ENCODE peak calls at places on chromosome 15, in five cellular contexts. C is cardiac muscle cell; I is naive thymus-derived CD4-positive, alpha-beta T cell; L is left lung; M is fibroblast of lung. Y is an unnamed sample.

GRCh38 chr15:100713163-100713867 is 110.9 kb downstream of the ASB7 start:
- DNase-seq in M (no peak), C (no peak), I (no peak), L (no peak), Y (no peak)

GRCh38 chr15:73517566-73517965 is 74.6 kb downstream of the REC114 start:
- DNase-seq in M (no peak), L (no peak), C (peak; percentile 89), I (no peak), Y (no peak)

GRCh38 chr15:48112242-48112641 is 8.5 kb upstream of the SLC24A5 start:
- DNase-seq in M (peak; percentile 49), L (no peak), C (peak; percentile 60), I (no peak), Y (no peak)

GRCh38 chr15:47477253-47477652 is 240.1 kb upstream of the SEMA6D start:
- DNase-seq in M (peak; percentile 49), C (no peak), L (no peak), I (no peak), Y (no peak)

GRCh38 chr15:98381446-98381845 is 266.9 kb upstream of the IGF1R start:
- DNase-seq in M (no peak), C (no peak), L (no peak), I (no peak), Y (no peak)

GRCh38 chr15:50837256-50837770 is 71.2 kb upstream of the AP4E1 start:
- DNase-seq in I (no peak), L (no peak), C (no peak), M (no peak), Y (no peak)

GRCh38 chr15:40584191-40584590 is 9.9 kb upstream of the KNL1 start:
- DNase-seq in M (no peak), I (no peak), L (no peak), C (no peak), Y (no peak)

GRCh38 chr15:99447497-99448371 is 118.0 kb upstream of the MEF2A start:
- DNase-seq in M (no peak), C (no peak), I (no peak), L (no peak), Y (no peak)

GRCh38 chr15:88256261-88257230 is at the start of gene NTRK3:
- DNase-seq in L (no peak), C (peak; percentile 53), I (no peak), M (peak; percentile 4), Y (peak; percentile 36)

GRCh38 chr15:76718863-76719262 is 186.3 kb downstream of the SCAPER start:
- DNase-seq in L (no peak), C (no peak), I (no peak), M (no peak), Y (no peak)

DNA sequence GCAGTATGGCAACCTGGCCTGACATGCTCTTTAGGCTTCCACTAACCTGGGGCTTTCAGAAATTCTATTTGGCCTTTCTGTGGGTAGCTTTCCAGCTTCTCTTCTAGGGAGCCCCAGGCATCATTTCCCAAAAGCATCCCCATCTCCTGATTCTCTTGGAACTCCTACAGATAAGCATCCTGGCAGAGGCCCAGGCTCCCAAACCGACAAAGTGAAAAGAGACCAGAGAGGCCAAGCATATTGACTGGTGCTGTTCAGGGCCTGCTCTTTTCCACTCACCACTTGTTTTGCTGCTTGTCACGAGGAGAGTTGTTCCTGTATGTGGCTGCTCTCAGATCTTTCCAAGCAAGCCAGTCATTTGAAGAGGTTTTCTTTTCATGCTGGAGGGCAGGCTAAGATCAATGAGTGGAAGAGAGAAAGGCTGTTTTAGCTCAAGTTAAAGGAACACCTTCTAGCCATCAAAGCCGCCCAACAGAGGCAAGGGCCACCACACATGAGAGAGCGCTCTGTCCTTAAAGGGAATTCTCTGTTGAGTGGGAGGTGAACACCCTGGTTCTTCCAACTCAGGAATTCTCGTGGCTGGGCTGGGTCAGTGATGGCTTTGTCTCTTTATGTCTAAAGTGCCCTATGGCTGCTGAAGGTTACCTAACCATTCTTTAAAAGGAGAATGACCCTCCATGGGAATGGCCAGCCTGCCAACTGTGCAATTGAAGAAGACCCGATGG is 31.1 kb upstream of the NR2E3 start:
- DNase-seq in L (no peak), C (peak; percentile 44), I (no peak), M (no peak), Y (no peak)
- H3K4me1 ChIP-seq in L (peaks cover 4% of the 10 kb centered on the region), C (peaks cover 28% of the 10 kb centered on the region), I (no peaks in the 10 kb centered on the region), M (no peaks in the 10 kb centered on the region), Y (no peaks in the 10 kb centered on the region)

DNA sequence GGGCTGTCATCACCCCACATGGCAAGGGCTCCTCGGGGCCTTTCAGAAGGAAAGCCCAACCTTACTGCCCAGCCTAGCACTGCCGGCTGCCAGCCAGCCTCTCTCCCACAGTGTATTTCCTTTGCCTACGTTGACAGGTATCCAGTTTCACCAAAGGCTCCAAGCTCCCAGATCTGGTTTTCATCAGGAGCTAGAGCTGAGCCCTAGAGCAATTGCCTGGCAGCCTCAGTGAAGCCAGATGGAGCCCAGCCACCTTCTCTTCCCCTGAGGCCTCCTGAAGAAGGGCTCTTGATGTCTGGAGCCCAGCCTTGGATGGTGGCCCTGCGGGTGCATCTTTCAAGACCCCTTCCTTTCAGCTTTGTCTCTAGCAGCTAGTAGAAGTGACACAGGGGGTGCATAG is 20.3 kb downstream of the CRABP1 start:
- DNase-seq in L (no peak), C (peak; percentile 93), M (no peak), I (no peak), Y (no peak)
- H3K4me1 ChIP-seq in L (no peaks in the 10 kb centered on the region), C (peaks cover 22% of the 10 kb centered on the region), M (no peaks in the 10 kb centered on the region), I (no peaks in the 10 kb centered on the region), Y (peaks cover 7% of the 10 kb centered on the region)

GRCh38 chr15:67176195-67176971 is 78.1 kb downstream of the AAGAB start:
- DNase-seq in I (no peak), C (peak; percentile 91), L (no peak), M (no peak), Y (no peak)
- H3K4me1 ChIP-seq in I (no peaks in the 10 kb centered on the region), C (peaks cover 49% of the 10 kb centered on the region), L (peaks cover 42% of the 10 kb centered on the region), M (peaks cover 79% of the 10 kb centered on the region), Y (no peaks in the 10 kb centered on the region)

DNA sequence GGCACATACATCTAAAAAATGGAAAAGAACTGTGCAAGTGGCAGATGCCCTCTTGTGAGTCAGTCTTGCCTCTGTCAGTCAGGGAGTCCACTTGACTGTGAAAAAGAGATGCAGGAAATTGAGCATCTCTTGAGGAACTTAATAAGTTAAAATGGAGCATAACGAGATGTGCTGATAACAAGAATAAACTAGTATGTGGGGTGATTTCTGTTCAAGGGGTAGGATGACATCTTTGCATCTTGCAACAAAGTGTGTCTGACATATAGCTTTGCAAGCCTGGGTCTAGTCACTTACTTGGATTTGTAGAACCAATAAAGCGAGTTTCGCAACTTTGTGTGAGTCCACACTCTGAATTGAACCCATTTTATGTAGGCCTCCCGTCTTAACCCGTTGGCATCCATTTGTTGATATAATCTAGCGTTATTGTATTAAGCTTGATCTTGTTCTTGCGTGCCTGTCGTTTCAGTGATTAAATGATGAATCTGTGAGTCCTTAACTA is 2.2 kb downstream of the USP3 start:
- DNase-seq in L (no peak), C (no peak), I (peak; percentile 53), M (peak; percentile 63), Y (no peak)
- H3K4me1 ChIP-seq in L (peaks cover 75% of the 10 kb centered on the region), C (peaks cover 21% of the 10 kb centered on the region), I (peaks cover 63% of the 10 kb centered on the region), M (peaks cover 37% of the 10 kb centered on the region), Y (peaks cover 73% of the 10 kb centered on the region)

GRCh38 chr15:69994429-69995201 is 103.1 kb downstream of the TLE3 start:
- DNase-seq in L (no peak), C (no peak), I (no peak), M (no peak), Y (no peak)
- H3K4me1 ChIP-seq in L (no peaks in the 10 kb centered on the region), C (no peaks in the 10 kb centered on the region), I (no peaks in the 10 kb centered on the region), M (no peaks in the 10 kb centered on the region), Y (no peaks in the 10 kb centered on the region)

DNA sequence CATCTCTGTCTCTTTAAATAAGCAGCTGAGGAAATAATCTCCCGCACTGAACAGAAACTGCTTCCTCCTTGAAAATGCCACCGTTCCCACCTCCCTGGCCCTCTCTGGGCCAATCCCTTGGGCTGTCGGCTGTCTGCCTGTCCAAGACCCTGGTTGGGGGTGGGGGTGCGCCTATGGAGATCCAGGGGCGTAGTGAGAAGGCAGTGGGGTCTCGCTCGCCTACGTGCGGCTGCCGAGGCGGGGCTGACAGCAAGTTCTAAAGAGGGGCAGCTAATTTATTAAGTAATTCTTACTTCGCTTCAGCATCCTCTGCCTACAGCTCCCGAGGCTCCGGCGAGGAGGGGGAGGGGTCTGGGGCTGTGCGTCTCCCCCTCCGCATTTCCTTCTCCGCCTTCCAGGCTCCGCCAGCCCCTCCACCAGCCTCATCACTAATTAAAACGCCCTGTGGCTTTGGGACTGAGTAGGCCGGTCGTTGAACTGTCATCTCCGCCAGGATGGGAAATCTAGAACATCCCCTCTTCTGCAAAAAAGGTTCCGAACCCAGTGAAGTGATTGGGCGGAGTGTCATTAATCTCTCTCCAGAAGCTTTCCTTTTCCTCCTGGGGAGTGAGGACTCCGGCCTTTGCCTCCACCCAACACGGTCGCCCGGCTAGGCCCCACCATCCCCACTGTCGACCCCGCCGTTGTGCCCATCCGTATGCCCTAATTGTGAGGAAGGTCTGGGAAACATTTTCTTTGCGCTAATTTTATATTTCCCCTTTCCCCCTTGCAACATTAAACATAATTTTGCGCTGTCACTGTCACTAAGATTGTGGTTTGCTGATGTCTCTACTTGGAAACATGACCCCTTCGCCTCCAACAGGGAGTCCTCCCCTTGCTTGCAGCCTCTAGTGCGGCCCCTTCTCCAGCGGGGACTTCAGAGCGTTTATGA is 16.9 kb downstream of the NR2F2 start:
- DNase-seq in I (no peak), L (no peak), C (no peak), M (peak; percentile 75), Y (no peak)
- H3K4me1 ChIP-seq in I (no peaks in the 10 kb centered on the region), L (no peaks in the 10 kb centered on the region), C (no peaks in the 10 kb centered on the region), M (peaks cover 9% of the 10 kb centered on the region), Y (no peaks in the 10 kb centered on the region)

GRCh38 chr15:84752195-84752594 is 3.8 kb downstream of the ZNF592 start:
- DNase-seq in C (no peak), M (no peak), L (no peak), I (no peak), Y (no peak)
- H3K4me1 ChIP-seq in C (peaks cover 14% of the 10 kb centered on the region), M (peaks cover 4% of the 10 kb centered on the region), L (peaks cover 74% of the 10 kb centered on the region), I (peaks cover 36% of the 10 kb centered on the region), Y (no peaks in the 10 kb centered on the region)

GRCh38 chr15:59276225-59277178 is 69.9 kb downstream of the LDHAL6B start:
- DNase-seq in L (no peak), M (no peak), C (no peak), I (no peak), Y (no peak)
- H3K4me1 ChIP-seq in L (peaks cover 6% of the 10 kb centered on the region), M (no peaks in the 10 kb centered on the region), C (no peaks in the 10 kb centered on the region), I (no peaks in the 10 kb centered on the region), Y (peaks cover 12% of the 10 kb centered on the region)

GRCh38 chr15:68210821-68211655 is 5.9 kb upstream of the CALML4 start:
- DNase-seq in C (peak; percentile 78), M (peak; percentile 37), I (peak; percentile 27), L (no peak), Y (peak; percentile 51)
- H3K4me1 ChIP-seq in C (no peaks in the 10 kb centered on the region), M (no peaks in the 10 kb centered on the region), I (peaks cover 18% of the 10 kb centered on the region), L (peaks cover 56% of the 10 kb centered on the region), Y (no peaks in the 10 kb centered on the region)

GRCh38 chr15:22949074-22949547 is 31.1 kb downstream of the CYFIP1 start:
- DNase-seq in M (peak; percentile 59), C (peak; percentile 26), L (no peak), I (no peak), Y (peak; percentile 52)

GRCh38 chr15:22947101-22948000 is 32.8 kb downstream of the CYFIP1 start:
- DNase-seq in C (no peak), I (no peak), M (no peak), L (no peak), Y (no peak)

GRCh38 chr15:22950211-22950990 is 29.8 kb downstream of the CYFIP1 start:
- DNase-seq in M (peak; percentile 20), I (no peak), C (no peak), L (no peak), Y (no peak)

GRCh38 chr15:22951031-22951380 is 29.2 kb downstream of the CYFIP1 start:
- DNase-seq in C (no peak), I (no peak), M (no peak), L (no peak), Y (no peak)

GRCh38 chr15:22948056-22948455 is 32.1 kb downstream of the CYFIP1 start:
- DNase-seq in M (no peak), L (no peak), C (no peak), I (no peak), Y (no peak)
- H3K4me1 ChIP-seq in M (peaks cover 24% of the 10 kb centered on the region), L (peaks cover 52% of the 10 kb centered on the region), C (peaks cover 10% of the 10 kb centered on the region), I (no peaks in the 10 kb centered on the region), Y (peaks cover 27% of the 10 kb centered on the region)

Y was measured in tibial nerve.